ENCODE peak calls at places on chromosomes 16 and 17, in nine cellular contexts. A is NCI-H226; Y is GM19239; F is activated naive CD8-positive, alpha-beta T cell treated with anti-CD3 and anti-CD28 coated beads for 36 hours; S is stimulated activated CD4-positive, alpha-beta T cell treated with anti-CD3 and anti-CD28 coated beads, Interleukin-2, amount 100 ng/mL, for 4 hours; V is EL; Z is HepG2; G is ACHN; B is stimulated activated CD8-positive, alpha-beta memory T cell treated with anti-CD3 and anti-CD28 coated beads, Interleukin-4, amount 100 ng/mL, for 1 hour. Q is an unnamed sample.

GRCh38 chr17:27620721-27621120 is 10.3 kb upstream of the LGALS9 start:
- DNase-seq in A (no peak), Y (no peak), F (no peak), S (no peak), V (no peak), Z (no peak), G (no peak), B (no peak), Q (no peak)

GRCh38 chr17:44218344-44219125 is 940 bp downstream of the UBTF start:
- DNase-seq in A (peak; percentile 75), Y (peak; percentile 70), F (peak; percentile 93), S (peak; percentile 86), V (peak; percentile 93), Z (peak; percentile 89), G (peak; percentile 93), B (peak; percentile 82), Q (peak; percentile 89)

GRCh38 chr17:40097931-40098845 is 2.2 kb downstream of the NR1D1 start:
- DNase-seq in A (peak; percentile 7), Y (no peak), F (no peak), S (no peak), V (peak; percentile 43), Z (peak; percentile 93), G (no peak), B (no peak), Q (peak; percentile 61)

GRCh38 chr16:13527332-13527731 is 392.6 kb upstream of the ERCC4 start:
- DNase-seq in A (no peak), Y (no peak), F (no peak), S (no peak), V (no peak), Z (no peak), G (no peak), B (no peak), Q (no peak)

GRCh38 chr17:7579001-7579838 is at the start of gene CD68:
- DNase-seq in A (peak; percentile 79), Y (peak; percentile 62), F (peak; percentile 80), S (peak; percentile 68), V (peak; percentile 96), Z (peak; percentile 93), G (peak; percentile 89), B (no peak), Q (peak; percentile 99)

GRCh38 chr16:47309581-47310312 is 151.1 kb downstream of the ITFG1 start:
- DNase-seq in A (no peak), Y (no peak), F (no peak), S (no peak), V (no peak), Z (no peak), G (no peak), B (no peak), Q (no peak)

GRCh38 chr16:89410794-89411309 is 79.5 kb downstream of the ANKRD11 start:
- DNase-seq in A (no peak), Y (no peak), F (peak; percentile 42), S (no peak), V (peak; percentile 70), Z (peak; percentile 34), G (no peak), B (no peak), Q (peak; percentile 51)

GRCh38 chr17:66855204-66855603 is 20.3 kb downstream of the CACNG5 start:
- DNase-seq in A (no peak), Y (no peak), F (peak; percentile 14), S (no peak), V (peak; percentile 20), Z (no peak), G (no peak), B (no peak), Q (no peak)

GRCh38 chr16:10957771-10958486 is 13.6 kb downstream of the CLEC16A start:
- DNase-seq in A (no peak), Y (no peak), F (no peak), S (no peak), V (peak; percentile 68), Z (no peak), G (no peak), B (no peak), Q (peak; percentile 48)

GRCh38 chr17:6753006-6753445 is 2.8 kb upstream of the XAF1 start:
- DNase-seq in A (peak; percentile 29), Y (no peak), F (peak; percentile 52), S (peak; percentile 64), V (peak; percentile 93), Z (peak; percentile 11), G (no peak), B (peak; percentile 54), Q (peak; percentile 83)

GRCh38 chr17:42378597-42379594 is 9.3 kb downstream of the STAT3 start:
- DNase-seq in A (no peak), Y (no peak), F (no peak), S (no peak), V (no peak), Z (no peak), G (peak; percentile 73), B (no peak), Q (peak; percentile 40)

GRCh38 chr16:89015271-89015859 is 38.4 kb upstream of the CBFA2T3 start:
- DNase-seq in A (no peak), Y (no peak), F (no peak), S (no peak), V (no peak), Z (no peak), G (no peak), B (no peak), Q (no peak)

GRCh38 chr17:62093188-62094155 is 28.4 kb upstream of the MED13 start:
- DNase-seq in A (peak; percentile 78), Y (peak; percentile 33), F (no peak), S (no peak), V (peak; percentile 85), Z (peak; percentile 36), G (peak; percentile 95), B (no peak), Q (peak; percentile 96)

GRCh38 chr17:62194401-62194800 is 129.3 kb upstream of the MED13 start:
- DNase-seq in A (no peak), Y (no peak), F (no peak), S (no peak), V (no peak), Z (no peak), G (no peak), B (no peak), Q (no peak)

GRCh38 chr16:50571786-50572185 is 23.6 kb downstream of the NKD1 start:
- DNase-seq in A (no peak), Y (no peak), F (no peak), S (no peak), V (no peak), Z (no peak), G (no peak), B (no peak), Q (no peak)

GRCh38 chr16:353404-354285 is 1.1 kb upstream of the AXIN1 start:
- DNase-seq in A (no peak), Y (no peak), F (no peak), S (no peak), V (no peak), Z (no peak), G (no peak), B (no peak), Q (no peak)

GRCh38 chr16:22945361-22945760 is 131.4 kb downstream of the HS3ST2 start:
- DNase-seq in A (no peak), Y (no peak), F (no peak), S (no peak), V (no peak), Z (no peak), G (no peak), B (no peak), Q (no peak)

GRCh38 chr17:28345420-28346198 is 10.0 kb downstream of the TNFAIP1 start:
- DNase-seq in A (peak; percentile 56), Y (no peak), F (no peak), S (no peak), V (no peak), Z (no peak), G (peak; percentile 13), B (no peak), Q (no peak)

GRCh38 chr17:19327039-19327776 is 35.3 kb downstream of the B9D1 start:
- DNase-seq in A (peak; percentile 78), Y (no peak), F (no peak), S (no peak), V (peak; percentile 86), Z (no peak), G (peak; percentile 78), B (no peak), Q (peak; percentile 83)

GRCh38 chr17:31571124-31571892 is 179.8 kb downstream of the RAB11FIP4 start:
- DNase-seq in A (peak; percentile 99), Y (no peak), F (no peak), S (no peak), V (peak; percentile 91), Z (no peak), G (peak; percentile 79), B (no peak), Q (peak; percentile 20)

Q was measured in HT1080.